ENCODE peak calls at places on chromosomes 6 and 20, in eight cellular contexts. One of them, this sample, is unnamed.

GRCh38 chr6:68967549-68968300 is 332.6 kb downstream of the ADGRB3 start:
- DNase-seq in tibial nerve: peak
- DNase-seq in naive thymus-derived CD4-positive, alpha-beta T cell: peak
- DNase-seq in NCI-H2081: peak
- DNase-seq in fibroblast of mammary gland: peak
- DNase-seq in fibroblast of lung: peak
- DNase-seq in NCI-H446: peak
- DNase-seq in activated B cell treated with CpG ODN at 0.5 μM for 24 hours: peak
- DNase-seq in this sample: peak

GRCh38 chr20:25272223-25273000 is 24.5 kb downstream of the PYGB start:
- DNase-seq in tibial nerve: no peak
- DNase-seq in naive thymus-derived CD4-positive, alpha-beta T cell: no peak
- DNase-seq in NCI-H2081: no peak
- DNase-seq in fibroblast of mammary gland: peak
- DNase-seq in fibroblast of lung: no peak
- DNase-seq in NCI-H446: no peak
- DNase-seq in activated B cell treated with CpG ODN at 0.5 μM for 24 hours: peak
- DNase-seq in this sample: no peak

GRCh38 chr6:150169609-150170008 is 26.8 kb downstream of the PPP1R14C start:
- DNase-seq in tibial nerve: no peak
- DNase-seq in naive thymus-derived CD4-positive, alpha-beta T cell: no peak
- DNase-seq in NCI-H2081: no peak
- DNase-seq in fibroblast of mammary gland: peak
- DNase-seq in fibroblast of lung: peak
- DNase-seq in NCI-H446: no peak
- DNase-seq in activated B cell treated with CpG ODN at 0.5 μM for 24 hours: no peak
- DNase-seq in this sample: no peak

GRCh38 chr6:11251553-11252358 is 19.3 kb upstream of the NEDD9 start:
- DNase-seq in tibial nerve: peak
- DNase-seq in naive thymus-derived CD4-positive, alpha-beta T cell: no peak
- DNase-seq in NCI-H2081: no peak
- DNase-seq in fibroblast of mammary gland: peak
- DNase-seq in fibroblast of lung: peak
- DNase-seq in NCI-H446: no peak
- DNase-seq in activated B cell treated with CpG ODN at 0.5 μM for 24 hours: no peak
- DNase-seq in this sample: peak

GRCh38 chr6:169974663-169975062 is 223.2 kb downstream of the ERMARD start:
- DNase-seq in tibial nerve: no peak
- DNase-seq in naive thymus-derived CD4-positive, alpha-beta T cell: no peak
- DNase-seq in NCI-H2081: no peak
- DNase-seq in fibroblast of mammary gland: no peak
- DNase-seq in fibroblast of lung: no peak
- DNase-seq in NCI-H446: no peak
- DNase-seq in activated B cell treated with CpG ODN at 0.5 μM for 24 hours: no peak
- DNase-seq in this sample: no peak

GRCh38 chr6:96898241-96898851 is 655 bp upstream of the NDUFAF4 start:
- DNase-seq in tibial nerve: no peak
- DNase-seq in naive thymus-derived CD4-positive, alpha-beta T cell: no peak
- DNase-seq in NCI-H2081: no peak
- DNase-seq in fibroblast of mammary gland: peak
- DNase-seq in fibroblast of lung: peak
- DNase-seq in NCI-H446: no peak
- DNase-seq in activated B cell treated with CpG ODN at 0.5 μM for 24 hours: no peak
- DNase-seq in this sample: no peak

GRCh38 chr6:22917344-22917743 is 348.0 kb downstream of the HDGFL1 start:
- DNase-seq in tibial nerve: no peak
- DNase-seq in naive thymus-derived CD4-positive, alpha-beta T cell: no peak
- DNase-seq in NCI-H2081: no peak
- DNase-seq in fibroblast of mammary gland: no peak
- DNase-seq in fibroblast of lung: peak
- DNase-seq in NCI-H446: no peak
- DNase-seq in activated B cell treated with CpG ODN at 0.5 μM for 24 hours: no peak
- DNase-seq in this sample: no peak

GRCh38 chr6:10792101-10792500 is 44.5 kb downstream of the TMEM14B start:
- DNase-seq in tibial nerve: no peak
- DNase-seq in naive thymus-derived CD4-positive, alpha-beta T cell: no peak
- DNase-seq in NCI-H2081: no peak
- DNase-seq in fibroblast of mammary gland: no peak
- DNase-seq in fibroblast of lung: no peak
- DNase-seq in NCI-H446: no peak
- DNase-seq in activated B cell treated with CpG ODN at 0.5 μM for 24 hours: no peak
- DNase-seq in this sample: no peak

GRCh38 chr6:130223508-130223907 is 757 bp upstream of the SAMD3 start:
- DNase-seq in tibial nerve: no peak
- DNase-seq in naive thymus-derived CD4-positive, alpha-beta T cell: peak
- DNase-seq in NCI-H2081: no peak
- DNase-seq in fibroblast of mammary gland: peak
- DNase-seq in fibroblast of lung: no peak
- DNase-seq in NCI-H446: no peak
- DNase-seq in activated B cell treated with CpG ODN at 0.5 μM for 24 hours: peak
- DNase-seq in this sample: peak

GRCh38 chr20:20743511-20744169 is 31.2 kb upstream of the RALGAPA2 start:
- DNase-seq in tibial nerve: peak
- DNase-seq in naive thymus-derived CD4-positive, alpha-beta T cell: no peak
- DNase-seq in NCI-H2081: no peak
- DNase-seq in fibroblast of mammary gland: peak
- DNase-seq in fibroblast of lung: peak
- DNase-seq in NCI-H446: peak
- DNase-seq in activated B cell treated with CpG ODN at 0.5 μM for 24 hours: no peak
- DNase-seq in this sample: peak

GRCh38 chr20:53750827-53751393 is 157.3 kb upstream of the ZNF217 start:
- DNase-seq in tibial nerve: no peak
- DNase-seq in naive thymus-derived CD4-positive, alpha-beta T cell: no peak
- DNase-seq in NCI-H2081: no peak
- DNase-seq in fibroblast of mammary gland: peak
- DNase-seq in fibroblast of lung: peak
- DNase-seq in NCI-H446: no peak
- DNase-seq in activated B cell treated with CpG ODN at 0.5 μM for 24 hours: no peak
- DNase-seq in this sample: no peak

GRCh38 chr20:45066372-45066771 is 34.6 kb downstream of the KCNS1 start:
- DNase-seq in tibial nerve: no peak
- DNase-seq in naive thymus-derived CD4-positive, alpha-beta T cell: no peak
- DNase-seq in NCI-H2081: no peak
- DNase-seq in fibroblast of mammary gland: peak
- DNase-seq in fibroblast of lung: peak
- DNase-seq in NCI-H446: no peak
- DNase-seq in activated B cell treated with CpG ODN at 0.5 μM for 24 hours: no peak
- DNase-seq in this sample: no peak

GRCh38 chr6:7234547-7234946 is 78.5 kb downstream of the SSR1 start:
- DNase-seq in tibial nerve: no peak
- DNase-seq in naive thymus-derived CD4-positive, alpha-beta T cell: no peak
- DNase-seq in NCI-H2081: no peak
- DNase-seq in fibroblast of mammary gland: peak
- DNase-seq in fibroblast of lung: no peak
- DNase-seq in NCI-H446: no peak
- DNase-seq in activated B cell treated with CpG ODN at 0.5 μM for 24 hours: no peak
- DNase-seq in this sample: no peak

GRCh38 chr20:40966516-40967185 is 62.0 kb upstream of the TOP1 start:
- DNase-seq in tibial nerve: no peak
- DNase-seq in naive thymus-derived CD4-positive, alpha-beta T cell: no peak
- DNase-seq in NCI-H2081: no peak
- DNase-seq in fibroblast of mammary gland: no peak
- DNase-seq in fibroblast of lung: no peak
- DNase-seq in NCI-H446: no peak
- DNase-seq in activated B cell treated with CpG ODN at 0.5 μM for 24 hours: no peak
- DNase-seq in this sample: no peak